ENCODE peak calls at places on chromosomes 6 and 20, in ten cellular contexts. One of them, this sample, is unnamed.

GRCh38 chr6:158237656-158238055 is 69.5 kb downstream of the GTF2H5 start:
- DNase-seq in upper lobe of left lung: no peak
- DNase-seq in uterus: no peak
- DNase-seq in MM.1S: no peak
- DNase-seq in stomach: no peak
- DNase-seq in Peyer's patch: no peak
- DNase-seq in upper lobe of right lung: no peak
- DNase-seq in H9: no peak
- DNase-seq in tibial artery: no peak
- DNase-seq in left lung: no peak
- DNase-seq in this sample: no peak

GRCh38 chr6:121594053-121594452 is 158.6 kb downstream of the GJA1 start:
- DNase-seq in upper lobe of left lung: no peak
- DNase-seq in uterus: no peak
- DNase-seq in MM.1S: no peak
- DNase-seq in stomach: no peak
- DNase-seq in Peyer's patch: no peak
- DNase-seq in upper lobe of right lung: no peak
- DNase-seq in H9: no peak
- DNase-seq in tibial artery: no peak
- DNase-seq in left lung: no peak
- DNase-seq in this sample: no peak

GRCh38 chr6:22343864-22344263 is 47.0 kb upstream of the PRL start:
- DNase-seq in upper lobe of left lung: no peak
- DNase-seq in uterus: no peak
- DNase-seq in MM.1S: no peak
- DNase-seq in stomach: no peak
- DNase-seq in Peyer's patch: no peak
- DNase-seq in upper lobe of right lung: no peak
- DNase-seq in H9: no peak
- DNase-seq in tibial artery: no peak
- DNase-seq in left lung: no peak
- DNase-seq in this sample: no peak

GRCh38 chr6:111990214-111990613 is 63.7 kb upstream of the CCN6 start:
- DNase-seq in upper lobe of left lung: no peak
- DNase-seq in uterus: no peak
- DNase-seq in MM.1S: peak; percentile 16
- DNase-seq in stomach: no peak
- DNase-seq in Peyer's patch: no peak
- DNase-seq in upper lobe of right lung: no peak
- DNase-seq in H9: no peak
- DNase-seq in tibial artery: no peak
- DNase-seq in left lung: no peak
- DNase-seq in this sample: no peak

GRCh38 chr6:106608080-106608668 is 21.1 kb downstream of the RTN4IP1 start:
- DNase-seq in upper lobe of left lung: no peak
- DNase-seq in uterus: no peak
- DNase-seq in MM.1S: peak; percentile 72
- DNase-seq in stomach: no peak
- DNase-seq in Peyer's patch: no peak
- DNase-seq in upper lobe of right lung: no peak
- DNase-seq in H9: no peak
- DNase-seq in tibial artery: no peak
- DNase-seq in left lung: no peak
- DNase-seq in this sample: peak; percentile 15

GRCh38 chr20:47568019-47568418 is 66.3 kb downstream of the NCOA3 start:
- DNase-seq in upper lobe of left lung: no peak
- DNase-seq in uterus: no peak
- DNase-seq in MM.1S: no peak
- DNase-seq in stomach: peak; percentile 49
- DNase-seq in Peyer's patch: no peak
- DNase-seq in upper lobe of right lung: no peak
- DNase-seq in H9: no peak
- DNase-seq in tibial artery: no peak
- DNase-seq in left lung: no peak
- DNase-seq in this sample: peak; percentile 63

GRCh38 chr6:134363323-134364039 is 45.6 kb upstream of the SGK1 start:
- DNase-seq in upper lobe of left lung: no peak
- DNase-seq in uterus: no peak
- DNase-seq in MM.1S: no peak
- DNase-seq in stomach: no peak
- DNase-seq in Peyer's patch: no peak
- DNase-seq in upper lobe of right lung: no peak
- DNase-seq in H9: no peak
- DNase-seq in tibial artery: no peak
- DNase-seq in left lung: no peak
- DNase-seq in this sample: no peak

GRCh38 chr6:119856136-119856535 is 506.6 kb upstream of the MAN1A1 start:
- DNase-seq in upper lobe of left lung: no peak
- DNase-seq in uterus: no peak
- DNase-seq in MM.1S: peak; percentile 66
- DNase-seq in stomach: no peak
- DNase-seq in Peyer's patch: no peak
- DNase-seq in upper lobe of right lung: no peak
- DNase-seq in H9: no peak
- DNase-seq in tibial artery: no peak
- DNase-seq in left lung: no peak
- DNase-seq in this sample: no peak

DNA sequence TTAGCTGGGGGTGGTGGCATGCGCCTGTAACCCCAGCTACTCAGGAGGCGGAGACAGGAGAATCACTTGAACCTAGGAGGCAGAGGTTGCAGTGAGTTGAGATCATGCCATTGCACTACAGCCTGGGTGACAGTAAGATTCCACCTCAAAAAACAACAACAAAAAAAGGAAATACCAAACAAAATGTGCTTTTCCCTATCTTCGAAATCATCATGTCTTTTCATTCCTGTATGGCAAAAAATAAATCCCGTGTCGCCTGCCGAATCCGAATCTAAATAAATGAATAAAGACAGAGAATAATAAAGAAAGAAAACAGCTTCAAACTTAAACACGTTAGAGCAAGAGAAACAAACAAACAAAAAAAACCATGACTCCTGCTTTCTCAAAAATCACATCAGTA is 11.8 kb downstream of the B4GALT5 start:
- DNase-seq in upper lobe of left lung: no peak
- DNase-seq in uterus: no peak
- DNase-seq in MM.1S: no peak
- DNase-seq in stomach: no peak
- DNase-seq in Peyer's patch: no peak
- DNase-seq in upper lobe of right lung: no peak
- DNase-seq in H9: no peak
- DNase-seq in tibial artery: no peak
- DNase-seq in left lung: no peak
- DNase-seq in this sample: no peak
- H3K4me1 ChIP-seq in upper lobe of left lung: peaks cover 59% of the 10 kb centered on the region
- H3K4me1 ChIP-seq in uterus: peaks cover 10% of the 10 kb centered on the region
- H3K4me1 ChIP-seq in MM.1S: peaks cover 30% of the 10 kb centered on the region
- H3K4me1 ChIP-seq in stomach: peaks cover 23% of the 10 kb centered on the region
- H3K4me1 ChIP-seq in Peyer's patch: peaks cover 66% of the 10 kb centered on the region
- H3K4me1 ChIP-seq in upper lobe of right lung: peaks cover 69% of the 10 kb centered on the region
- H3K4me1 ChIP-seq in H9: peaks cover 16% of the 10 kb centered on the region
- H3K4me1 ChIP-seq in tibial artery: peaks cover 13% of the 10 kb centered on the region
- H3K4me1 ChIP-seq in left lung: peaks cover 97% of the 10 kb centered on the region
- H3K4me1 ChIP-seq in this sample: peaks cover 19% of the 10 kb centered on the region

GRCh38 chr20:60270341-60270740 is 312.1 kb downstream of the CDH26 start:
- DNase-seq in upper lobe of left lung: no peak
- DNase-seq in uterus: no peak
- DNase-seq in MM.1S: no peak
- DNase-seq in stomach: no peak
- DNase-seq in Peyer's patch: no peak
- DNase-seq in upper lobe of right lung: no peak
- DNase-seq in H9: no peak
- DNase-seq in tibial artery: no peak
- DNase-seq in left lung: no peak
- DNase-seq in this sample: no peak

GRCh38 chr20:60269571-60270162 is 311.4 kb downstream of the CDH26 start:
- DNase-seq in upper lobe of left lung: no peak
- DNase-seq in uterus: no peak
- DNase-seq in MM.1S: no peak
- DNase-seq in stomach: no peak
- DNase-seq in Peyer's patch: no peak
- DNase-seq in upper lobe of right lung: no peak
- DNase-seq in H9: no peak
- DNase-seq in tibial artery: no peak
- DNase-seq in left lung: no peak
- DNase-seq in this sample: no peak

GRCh38 chr20:60268502-60268901 is 310.3 kb downstream of the CDH26 start:
- DNase-seq in upper lobe of left lung: no peak
- DNase-seq in uterus: no peak
- DNase-seq in MM.1S: no peak
- DNase-seq in stomach: no peak
- DNase-seq in Peyer's patch: no peak
- DNase-seq in upper lobe of right lung: no peak
- DNase-seq in H9: no peak
- DNase-seq in tibial artery: no peak
- DNase-seq in left lung: no peak
- DNase-seq in this sample: no peak

GRCh38 chr20:60272790-60273189 is 314.6 kb downstream of the CDH26 start:
- DNase-seq in upper lobe of left lung: no peak
- DNase-seq in uterus: no peak
- DNase-seq in MM.1S: no peak
- DNase-seq in stomach: no peak
- DNase-seq in Peyer's patch: no peak
- DNase-seq in upper lobe of right lung: no peak
- DNase-seq in H9: no peak
- DNase-seq in tibial artery: no peak
- DNase-seq in left lung: no peak
- DNase-seq in this sample: no peak

DNA sequence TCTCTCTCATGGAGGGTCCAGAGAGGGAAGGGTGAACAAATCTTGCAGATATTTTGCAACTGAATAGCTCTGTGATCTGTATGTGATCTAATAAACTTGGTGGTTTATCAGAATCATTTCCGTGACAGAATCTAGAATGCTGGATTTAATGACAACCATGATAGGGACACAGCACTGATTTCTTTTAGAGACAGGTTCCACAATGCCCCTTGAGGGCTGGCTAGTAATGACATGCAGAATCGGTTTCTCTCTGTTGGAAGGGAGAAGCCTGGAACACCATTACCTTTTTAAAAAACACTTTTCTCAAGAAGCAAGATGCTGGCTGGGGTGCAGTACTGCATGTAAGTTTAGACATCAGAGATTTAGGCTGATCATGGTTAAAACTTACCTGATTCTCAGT is 313.4 kb downstream of the CDH26 start:
- DNase-seq in upper lobe of left lung: no peak
- DNase-seq in uterus: no peak
- DNase-seq in MM.1S: no peak
- DNase-seq in stomach: no peak
- DNase-seq in Peyer's patch: no peak
- DNase-seq in upper lobe of right lung: no peak
- DNase-seq in H9: no peak
- DNase-seq in tibial artery: no peak
- DNase-seq in left lung: no peak
- DNase-seq in this sample: no peak
- TF ChIP-seq CTCF in upper lobe of left lung: no peak
- TF ChIP-seq CTCF in uterus: no peak
- TF ChIP-seq CTCF in MM.1S: peak; percentile 21
- TF ChIP-seq CTCF in stomach: no peak
- TF ChIP-seq CTCF in Peyer's patch: no peak
- TF ChIP-seq CTCF in upper lobe of right lung: peak; percentile 13
- TF ChIP-seq CTCF in H9: peak; percentile 55
- TF ChIP-seq CTCF in tibial artery: no peak
- TF ChIP-seq CTCF in left lung: peak; percentile 10
- TF ChIP-seq CTCF in this sample: no peak

GRCh38 chr6:56718236-56718635 is 75.5 kb upstream of the DST start:
- DNase-seq in upper lobe of left lung: no peak
- DNase-seq in uterus: no peak
- DNase-seq in MM.1S: no peak
- DNase-seq in stomach: no peak
- DNase-seq in Peyer's patch: no peak
- DNase-seq in upper lobe of right lung: no peak
- DNase-seq in H9: no peak
- DNase-seq in tibial artery: no peak
- DNase-seq in left lung: no peak
- DNase-seq in this sample: no peak

GRCh38 chr6:56713285-56713684 is 70.6 kb upstream of the DST start:
- DNase-seq in upper lobe of left lung: no peak
- DNase-seq in uterus: peak; percentile 25
- DNase-seq in MM.1S: no peak
- DNase-seq in stomach: peak; percentile 50
- DNase-seq in Peyer's patch: no peak
- DNase-seq in upper lobe of right lung: no peak
- DNase-seq in H9: peak; percentile 39
- DNase-seq in tibial artery: peak; percentile 54
- DNase-seq in left lung: peak; percentile 60
- DNase-seq in this sample: no peak

GRCh38 chr6:56714273-56714672 is 71.6 kb upstream of the DST start:
- DNase-seq in upper lobe of left lung: no peak
- DNase-seq in uterus: no peak
- DNase-seq in MM.1S: no peak
- DNase-seq in stomach: no peak
- DNase-seq in Peyer's patch: no peak
- DNase-seq in upper lobe of right lung: no peak
- DNase-seq in H9: no peak
- DNase-seq in tibial artery: no peak
- DNase-seq in left lung: no peak
- DNase-seq in this sample: no peak

GRCh38 chr6:56716229-56716628 is 73.5 kb upstream of the DST start:
- DNase-seq in upper lobe of left lung: no peak
- DNase-seq in uterus: no peak
- DNase-seq in MM.1S: no peak
- DNase-seq in stomach: no peak
- DNase-seq in Peyer's patch: no peak
- DNase-seq in upper lobe of right lung: no peak
- DNase-seq in H9: no peak
- DNase-seq in tibial artery: no peak
- DNase-seq in left lung: no peak
- DNase-seq in this sample: no peak

DNA sequence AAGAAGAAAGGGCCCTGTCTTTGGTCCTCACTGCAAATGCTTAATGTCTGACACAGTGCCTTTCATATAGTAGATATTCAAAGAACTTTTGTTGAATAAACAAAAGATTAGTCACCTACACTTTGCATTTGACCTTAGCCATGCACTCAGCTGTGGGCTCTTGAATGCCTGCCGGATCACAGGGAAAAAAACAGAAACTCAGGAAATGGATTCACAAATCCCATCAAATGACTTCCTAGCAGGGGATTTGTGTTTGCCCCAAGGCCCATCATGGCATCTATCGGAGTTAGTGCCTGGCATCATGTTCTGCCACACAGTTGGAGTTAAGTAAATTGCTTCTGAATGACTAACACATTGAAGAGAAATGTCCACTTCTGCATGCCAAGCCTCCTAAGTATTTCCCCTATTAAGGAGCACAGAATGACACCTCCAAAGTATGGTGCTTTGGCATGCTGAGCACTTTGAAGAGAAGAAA is 72.3 kb upstream of the DST start:
- DNase-seq in upper lobe of left lung: no peak
- DNase-seq in uterus: no peak
- DNase-seq in MM.1S: no peak
- DNase-seq in stomach: no peak
- DNase-seq in Peyer's patch: no peak
- DNase-seq in upper lobe of right lung: no peak
- DNase-seq in H9: no peak
- DNase-seq in tibial artery: no peak
- DNase-seq in left lung: no peak
- DNase-seq in this sample: no peak
- H3K27ac ChIP-seq in upper lobe of left lung: peak overlapping the region; percentile 27
- H3K27ac ChIP-seq in uterus: no peak overlapping the region
- H3K27ac ChIP-seq in MM.1S: no peak overlapping the region
- H3K27ac ChIP-seq in stomach: peak overlapping the region; percentile 62
- H3K27ac ChIP-seq in Peyer's patch: no peak overlapping the region
- H3K27ac ChIP-seq in upper lobe of right lung: no peak overlapping the region
- H3K27ac ChIP-seq in H9: no peak overlapping the region
- H3K27ac ChIP-seq in tibial artery: peak overlapping the region; percentile 47
- H3K27ac ChIP-seq in left lung: peak overlapping the region; percentile 57
- H3K27ac ChIP-seq in this sample: no peak overlapping the region

GRCh38 chr6:26048590-26048989 is 38.6 kb upstream of the HFE start:
- DNase-seq in upper lobe of left lung: no peak
- DNase-seq in uterus: no peak
- DNase-seq in MM.1S: no peak
- DNase-seq in stomach: no peak
- DNase-seq in Peyer's patch: no peak
- DNase-seq in upper lobe of right lung: no peak
- DNase-seq in H9: no peak
- DNase-seq in tibial artery: no peak
- DNase-seq in left lung: no peak
- DNase-seq in this sample: no peak

GRCh38 chr6:26054937-26055669 is 32.1 kb upstream of the HFE start:
- DNase-seq in upper lobe of left lung: no peak
- DNase-seq in uterus: peak; percentile 84
- DNase-seq in MM.1S: peak; percentile 92
- DNase-seq in stomach: peak; percentile 87
- DNase-seq in Peyer's patch: peak; percentile 81
- DNase-seq in upper lobe of right lung: peak; percentile 84
- DNase-seq in H9: peak; percentile 89
- DNase-seq in tibial artery: peak; percentile 95
- DNase-seq in left lung: peak; percentile 93
- DNase-seq in this sample: peak; percentile 94

GRCh38 chr6:26054659-26054936 is 32.6 kb upstream of the HFE start:
- DNase-seq in upper lobe of left lung: no peak
- DNase-seq in uterus: no peak
- DNase-seq in MM.1S: no peak
- DNase-seq in stomach: no peak
- DNase-seq in Peyer's patch: no peak
- DNase-seq in upper lobe of right lung: no peak
- DNase-seq in H9: no peak
- DNase-seq in tibial artery: no peak
- DNase-seq in left lung: no peak
- DNase-seq in this sample: no peak

GRCh38 chr6:26053929-26054658 is 33.1 kb upstream of the HFE start:
- DNase-seq in upper lobe of left lung: no peak
- DNase-seq in uterus: no peak
- DNase-seq in MM.1S: no peak
- DNase-seq in stomach: no peak
- DNase-seq in Peyer's patch: no peak
- DNase-seq in upper lobe of right lung: no peak
- DNase-seq in H9: no peak
- DNase-seq in tibial artery: no peak
- DNase-seq in left lung: no peak
- DNase-seq in this sample: no peak

DNA sequence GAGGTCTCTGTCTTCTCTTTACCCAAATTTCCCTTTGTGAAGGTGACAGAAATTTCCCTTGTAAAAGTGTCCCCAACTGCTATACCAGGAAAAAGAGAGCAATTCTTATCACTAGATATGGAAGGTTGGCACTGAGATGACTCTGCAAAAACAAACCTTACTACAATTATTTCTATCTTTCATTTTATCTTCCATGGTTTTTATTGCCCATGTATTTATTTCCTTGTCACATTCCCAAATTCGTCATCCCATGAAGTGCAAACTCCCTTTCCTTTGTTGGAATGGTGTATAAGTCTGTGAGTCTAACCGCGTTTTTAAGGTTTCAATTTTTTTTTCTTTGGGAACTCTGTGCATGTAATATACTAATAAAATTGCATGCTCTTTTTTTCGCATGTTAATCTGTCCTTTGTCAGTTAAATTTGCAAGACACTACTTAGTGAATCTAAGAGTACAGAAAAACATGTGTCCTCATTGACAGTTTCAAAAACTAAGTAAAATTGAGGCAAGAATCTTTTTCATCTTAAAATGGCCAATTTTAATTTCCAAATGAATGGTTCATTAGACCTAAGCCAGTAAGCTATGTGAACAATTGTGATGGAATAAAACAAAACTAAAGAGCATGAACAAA is 35.4 kb upstream of the HFE start:
- DNase-seq in upper lobe of left lung: no peak
- DNase-seq in uterus: no peak
- DNase-seq in MM.1S: no peak
- DNase-seq in stomach: no peak
- DNase-seq in Peyer's patch: no peak
- DNase-seq in upper lobe of right lung: no peak
- DNase-seq in H9: no peak
- DNase-seq in tibial artery: no peak
- DNase-seq in left lung: no peak
- DNase-seq in this sample: no peak
- H3K4me1 ChIP-seq in upper lobe of left lung: peaks cover 9% of the 10 kb centered on the region
- H3K4me1 ChIP-seq in uterus: no peaks in the 10 kb centered on the region
- H3K4me1 ChIP-seq in MM.1S: peaks cover 3% of the 10 kb centered on the region
- H3K4me1 ChIP-seq in stomach: no peaks in the 10 kb centered on the region
- H3K4me1 ChIP-seq in Peyer's patch: peaks cover 8% of the 10 kb centered on the region
- H3K4me1 ChIP-seq in upper lobe of right lung: no peaks in the 10 kb centered on the region
- H3K4me1 ChIP-seq in H9: no peaks in the 10 kb centered on the region
- H3K4me1 ChIP-seq in tibial artery: peaks cover 11% of the 10 kb centered on the region
- H3K4me1 ChIP-seq in left lung: peaks cover 21% of the 10 kb centered on the region
- H3K4me1 ChIP-seq in this sample: no peaks in the 10 kb centered on the region

This sample was measured in pancreas.